ENCODE peak calls at places on chromosomes 16 and 17, in four cellular contexts. One of them, this sample, is unnamed. For H3K4me1 and H3K36me3, the result is how much of the 10 kb centered on the place peaks cover.

GRCh38 chr16:24953721-24954120 is 61.4 kb downstream of the ARHGAP17 start:
- DNase-seq in ovary: no peak
- DNase-seq in fibroblast of lung: no peak
- DNase-seq in IMR-90: no peak
- DNase-seq in this sample: no peak

GRCh38 chr16:68798398-68798797 is 44.9 kb upstream of the TANGO6 start:
- DNase-seq in ovary: no peak
- DNase-seq in fibroblast of lung: no peak
- DNase-seq in IMR-90: no peak
- DNase-seq in this sample: no peak

GRCh38 chr17:30824002-30824355 is 513 bp downstream of the CRLF3 start:
- DNase-seq in ovary: peak
- DNase-seq in fibroblast of lung: peak
- DNase-seq in IMR-90: no peak
- DNase-seq in this sample: peak

GRCh38 chr17:67038861-67039365 is 5.4 kb upstream of the CACNG1 start:
- DNase-seq in ovary: no peak
- DNase-seq in fibroblast of lung: no peak
- DNase-seq in IMR-90: no peak
- DNase-seq in this sample: no peak

GRCh38 chr16:49617016-49617569 is 238.8 kb downstream of the ZNF423 start:
- DNase-seq in ovary: no peak
- DNase-seq in fibroblast of lung: no peak
- DNase-seq in IMR-90: no peak
- DNase-seq in this sample: no peak

GRCh38 chr17:6421700-6422604 is 13.0 kb downstream of the AIPL1 start:
- DNase-seq in ovary: peak
- DNase-seq in fibroblast of lung: peak
- DNase-seq in IMR-90: peak
- DNase-seq in this sample: peak

GRCh38 chr17:14332331-14332730 is 31.4 kb downstream of the HS3ST3B1 start:
- DNase-seq in ovary: no peak
- DNase-seq in fibroblast of lung: no peak
- DNase-seq in IMR-90: no peak
- DNase-seq in this sample: no peak

GRCh38 chr17:75077490-75078096 is 10.2 kb upstream of the SLC16A5 start:
- DNase-seq in ovary: peak
- DNase-seq in fibroblast of lung: peak
- DNase-seq in IMR-90: no peak
- DNase-seq in this sample: peak

GRCh38 chr16:57566436-57566835 is 24.0 kb downstream of the ADGRG5 start:
- DNase-seq in ovary: no peak
- DNase-seq in fibroblast of lung: no peak
- DNase-seq in IMR-90: no peak
- DNase-seq in this sample: no peak

GRCh38 chr16:2276501-2277195 is 8.7 kb upstream of the RNPS1 start:
- DNase-seq in ovary: no peak
- DNase-seq in fibroblast of lung: no peak
- DNase-seq in IMR-90: no peak
- DNase-seq in this sample: peak

GRCh38 chr16:52068447-52069074 is 478.4 kb downstream of the TOX3 start:
- DNase-seq in ovary: no peak
- DNase-seq in fibroblast of lung: peak
- DNase-seq in IMR-90: peak
- DNase-seq in this sample: no peak

GRCh38 chr16:79647586-79647985 is 47.0 kb upstream of the MAF start:
- DNase-seq in ovary: no peak
- DNase-seq in fibroblast of lung: no peak
- DNase-seq in IMR-90: no peak
- DNase-seq in this sample: no peak

GRCh38 chr17:17732892-17733670 is 51.8 kb downstream of the RAI1 start:
- DNase-seq in ovary: no peak
- DNase-seq in fibroblast of lung: peak
- DNase-seq in IMR-90: peak
- DNase-seq in this sample: no peak

GRCh38 chr17:38877130-38877851 is 7.4 kb downstream of the LASP1 start:
- DNase-seq in ovary: no peak
- DNase-seq in fibroblast of lung: no peak
- DNase-seq in IMR-90: no peak
- DNase-seq in this sample: no peak

GRCh38 chr16:25260416-25260815 is 2.8 kb upstream of the ZKSCAN2 start:
- DNase-seq in ovary: no peak
- DNase-seq in fibroblast of lung: peak
- DNase-seq in IMR-90: peak
- DNase-seq in this sample: no peak

GRCh38 chr16:52547001-52547833 is at the start of gene TOX3:
- DNase-seq in ovary: peak
- DNase-seq in fibroblast of lung: no peak
- DNase-seq in IMR-90: no peak
- DNase-seq in this sample: no peak

GRCh38 chr16:14371778-14372431 is 258.2 kb downstream of the PARN start:
- DNase-seq in ovary: no peak
- DNase-seq in fibroblast of lung: no peak
- DNase-seq in IMR-90: no peak
- DNase-seq in this sample: no peak

GRCh38 chr17:64218066-64218465 is 45.0 kb downstream of the TEX2 start:
- DNase-seq in ovary: no peak
- DNase-seq in fibroblast of lung: no peak
- DNase-seq in IMR-90: no peak
- DNase-seq in this sample: no peak

GRCh38 chr17:8210761-8211458 is 535 bp upstream of the AURKB start:
- DNase-seq in ovary: no peak
- DNase-seq in fibroblast of lung: no peak
- DNase-seq in IMR-90: no peak
- DNase-seq in this sample: no peak

GRCh38 chr17:21540502-21540901 is 151.8 kb upstream of the KCNJ18 start:
- DNase-seq in ovary: no peak
- DNase-seq in fibroblast of lung: no peak
- DNase-seq in IMR-90: no peak
- DNase-seq in this sample: no peak

GRCh38 chr16:22323998-22324786 is 27.0 kb downstream of the POLR3E start:
- DNase-seq in ovary: no peak
- DNase-seq in fibroblast of lung: no peak
- DNase-seq in IMR-90: no peak
- DNase-seq in this sample: no peak

GRCh38 chr17:76381633-76382304 is 2.6 kb upstream of the SPHK1 start:
- DNase-seq in ovary: no peak
- DNase-seq in fibroblast of lung: peak
- DNase-seq in IMR-90: peak
- DNase-seq in this sample: peak

GRCh38 chr16:10070591-10070990 is 111.6 kb downstream of the GRIN2A start:
- DNase-seq in ovary: no peak
- DNase-seq in fibroblast of lung: no peak
- DNase-seq in IMR-90: no peak
- DNase-seq in this sample: no peak

GRCh38 chr16:51666074-51666473 is 515.0 kb upstream of the SALL1 start:
- DNase-seq in ovary: no peak
- DNase-seq in fibroblast of lung: peak
- DNase-seq in IMR-90: no peak
- DNase-seq in this sample: no peak

GRCh38 chr16:14496047-14496770 is 133.9 kb downstream of the PARN start:
- DNase-seq in ovary: no peak
- DNase-seq in fibroblast of lung: no peak
- DNase-seq in IMR-90: no peak
- DNase-seq in this sample: no peak

GRCh38 chr16:78629173-78629572 is 529.7 kb downstream of the WWOX start:
- DNase-seq in ovary: no peak
- DNase-seq in fibroblast of lung: peak
- DNase-seq in IMR-90: no peak
- DNase-seq in this sample: no peak

GRCh38 chr17:48878920-48879898 is 13.4 kb upstream of the ATP5MC1 start:
- DNase-seq in ovary: peak
- DNase-seq in fibroblast of lung: peak
- DNase-seq in IMR-90: peak
- DNase-seq in this sample: no peak

GRCh38 chr16:78990309-78990701 is 610.2 kb downstream of the MAF start:
- DNase-seq in ovary: no peak
- DNase-seq in fibroblast of lung: no peak
- DNase-seq in IMR-90: no peak
- DNase-seq in this sample: no peak

GRCh38 chr16:72979974-72980373 is 68.0 kb downstream of the ZFHX3 start:
- DNase-seq in ovary: no peak
- DNase-seq in fibroblast of lung: no peak
- DNase-seq in IMR-90: no peak
- DNase-seq in this sample: no peak

GRCh38 chr16:56691885-56692284 is 9.6 kb downstream of the MT1X start:
- DNase-seq in ovary: no peak
- DNase-seq in fibroblast of lung: peak
- DNase-seq in IMR-90: peak
- DNase-seq in this sample: no peak

GRCh38 chr16:57128787-57129389 is 36.5 kb downstream of the CPNE2 start:
- DNase-seq in ovary: no peak
- DNase-seq in fibroblast of lung: no peak
- DNase-seq in IMR-90: no peak
- DNase-seq in this sample: no peak

GRCh38 chr16:3488801-3489200 is 6.5 kb downstream of the C16orf90 start:
- DNase-seq in ovary: no peak
- DNase-seq in fibroblast of lung: no peak
- DNase-seq in IMR-90: no peak
- DNase-seq in this sample: no peak

GRCh38 chr17:66542967-66543525 is 240.6 kb downstream of the PRKCA start:
- DNase-seq in ovary: no peak
- DNase-seq in fibroblast of lung: peak
- DNase-seq in IMR-90: peak
- DNase-seq in this sample: no peak

GRCh38 chr17:46171939-46172338 is 21.3 kb downstream of the KANSL1 start:
- DNase-seq in ovary: no peak
- DNase-seq in fibroblast of lung: no peak
- DNase-seq in IMR-90: no peak
- DNase-seq in this sample: no peak
- H3K4me1 ChIP-seq in ovary: under half
- H3K4me1 ChIP-seq in fibroblast of lung: under half
- H3K4me1 ChIP-seq in IMR-90: under half
- H3K4me1 ChIP-seq in this sample: half or more

DNA sequence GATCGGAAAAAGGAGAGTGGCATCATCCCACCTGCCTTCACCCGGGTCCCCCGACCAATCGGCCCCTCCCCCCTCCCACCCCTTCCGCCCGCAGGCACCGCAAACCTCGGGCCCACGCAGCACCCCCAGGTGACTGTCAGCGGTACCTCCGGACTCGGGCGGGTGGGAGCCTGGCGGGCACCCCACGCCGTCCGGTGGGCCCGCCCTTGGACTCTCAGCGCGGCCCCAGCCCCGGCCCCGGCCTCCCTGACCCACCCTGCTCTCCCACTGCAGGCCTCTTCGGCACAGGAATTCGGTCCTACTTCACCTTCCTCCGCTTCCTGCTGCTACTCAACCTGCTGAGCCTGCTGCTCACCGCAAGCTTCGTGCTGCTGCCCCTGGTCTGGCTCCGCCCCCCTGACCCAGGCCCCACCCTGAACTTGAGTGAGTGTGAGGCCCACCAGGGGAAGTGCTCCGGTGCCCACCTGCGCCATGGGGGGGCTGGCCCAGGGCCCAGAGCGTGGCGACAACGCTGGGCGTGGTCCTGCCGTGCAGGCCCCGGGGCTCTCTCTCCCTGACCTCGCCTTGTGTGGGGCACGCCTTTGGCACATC is 1.6 kb downstream of the TMC8 start:
- DNase-seq in ovary: no peak
- DNase-seq in fibroblast of lung: no peak
- DNase-seq in IMR-90: no peak
- DNase-seq in this sample: peak
- TF ChIP-seq CTCF in ovary: no peak
- TF ChIP-seq CTCF in fibroblast of lung: no peak
- TF ChIP-seq CTCF in IMR-90: no peak
- TF ChIP-seq CTCF in this sample: no peak

DNA sequence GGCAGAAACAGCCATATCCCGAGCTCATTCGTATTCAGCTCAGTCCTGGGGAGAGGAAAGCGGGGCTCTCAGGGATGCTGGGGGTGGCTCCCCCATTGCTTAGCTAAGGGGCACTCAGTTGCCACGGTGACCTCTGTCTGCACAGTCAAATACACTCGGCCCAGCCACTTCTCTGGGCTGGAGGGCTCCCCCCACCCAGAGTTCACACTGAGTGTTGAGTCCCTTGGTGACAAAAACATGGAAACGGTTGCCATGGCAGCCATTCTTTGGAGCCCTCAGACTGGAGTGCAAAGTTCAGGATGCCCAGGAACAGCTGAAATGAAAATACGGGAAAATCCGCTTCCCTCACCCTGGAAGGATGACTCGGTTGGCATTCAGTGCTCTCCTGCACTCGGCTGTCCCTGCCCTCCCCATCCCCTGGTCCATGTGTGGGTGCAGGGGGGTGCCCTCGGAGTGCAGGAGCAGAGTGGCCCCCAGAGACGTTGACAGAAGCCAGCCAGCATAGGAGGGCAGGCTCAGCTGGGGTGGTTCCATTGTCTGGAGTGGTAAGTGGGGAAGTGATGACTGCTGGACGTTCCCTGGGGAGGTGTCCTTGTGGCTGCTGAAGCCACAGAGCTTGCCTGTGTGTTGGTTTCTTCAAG is 216.5 kb downstream of the NTN1 start:
- DNase-seq in ovary: no peak
- DNase-seq in fibroblast of lung: no peak
- DNase-seq in IMR-90: no peak
- DNase-seq in this sample: no peak
- H3K36me3 ChIP-seq in ovary: under half
- H3K36me3 ChIP-seq in fibroblast of lung: under half
- H3K36me3 ChIP-seq in IMR-90: under half
- H3K36me3 ChIP-seq in this sample: under half

GRCh38 chr17:2635675-2636074 is 42.2 kb downstream of the PAFAH1B1 start:
- DNase-seq in ovary: no peak
- DNase-seq in fibroblast of lung: no peak
- DNase-seq in IMR-90: no peak
- DNase-seq in this sample: no peak
- H3K4me1 ChIP-seq in ovary: under half
- H3K4me1 ChIP-seq in fibroblast of lung: under half
- H3K4me1 ChIP-seq in IMR-90: under half
- H3K4me1 ChIP-seq in this sample: under half

GRCh38 chr17:65297384-65297783 is 160.2 kb downstream of the RGS9 start:
- DNase-seq in ovary: no peak
- DNase-seq in fibroblast of lung: peak
- DNase-seq in IMR-90: no peak
- DNase-seq in this sample: no peak

GRCh38 chr17:65290616-65291015 is 153.4 kb downstream of the RGS9 start:
- DNase-seq in ovary: no peak
- DNase-seq in fibroblast of lung: no peak
- DNase-seq in IMR-90: no peak
- DNase-seq in this sample: no peak

GRCh38 chr17:65292430-65292829 is 155.3 kb downstream of the RGS9 start:
- DNase-seq in ovary: no peak
- DNase-seq in fibroblast of lung: peak
- DNase-seq in IMR-90: no peak
- DNase-seq in this sample: no peak

GRCh38 chr17:65293584-65294183 is 156.5 kb downstream of the RGS9 start:
- DNase-seq in ovary: no peak
- DNase-seq in fibroblast of lung: no peak
- DNase-seq in IMR-90: no peak
- DNase-seq in this sample: no peak

GRCh38 chr17:65294184-65294719 is 157.1 kb downstream of the RGS9 start:
- DNase-seq in ovary: peak
- DNase-seq in fibroblast of lung: peak
- DNase-seq in IMR-90: peak
- DNase-seq in this sample: peak
- TF ChIP-seq CTCF in ovary: peak
- TF ChIP-seq CTCF in fibroblast of lung: peak
- TF ChIP-seq CTCF in IMR-90: peak
- TF ChIP-seq CTCF in this sample: peak

GRCh38 chr17:4026255-4026654 is 62.0 kb upstream of the ATP2A3 start:
- DNase-seq in ovary: no peak
- DNase-seq in fibroblast of lung: no peak
- DNase-seq in IMR-90: no peak
- DNase-seq in this sample: no peak
- H3K36me3 ChIP-seq in ovary: under half
- H3K36me3 ChIP-seq in fibroblast of lung: under half
- H3K36me3 ChIP-seq in IMR-90: half or more
- H3K36me3 ChIP-seq in this sample: half or more